ENCODE peak calls at places on chromosomes 16 and 17, in five cellular contexts. One of them, this sample, is unnamed.

GRCh38 chr17:19706791-19707727 is 9.3 kb downstream of the SLC47A2 start:
- DNase-seq in GM12878: no peak
- DNase-seq in K562: no peak
- DNase-seq in HepG2: no peak
- DNase-seq in H1: no peak
- DNase-seq in this sample: no peak

GRCh38 chr16:24537474-24538337 is 1.7 kb upstream of the RBBP6 start:
- DNase-seq in GM12878: no peak
- DNase-seq in K562: peak
- DNase-seq in HepG2: peak
- DNase-seq in H1: no peak
- DNase-seq in this sample: peak

GRCh38 chr17:773467-774319 is 8.4 kb downstream of the GLOD4 start:
- DNase-seq in GM12878: peak
- DNase-seq in K562: no peak
- DNase-seq in HepG2: no peak
- DNase-seq in H1: no peak
- DNase-seq in this sample: no peak

GRCh38 chr17:77690271-77691161 is 268.0 kb upstream of the TNRC6C start:
- DNase-seq in GM12878: no peak
- DNase-seq in K562: no peak
- DNase-seq in HepG2: no peak
- DNase-seq in H1: no peak
- DNase-seq in this sample: no peak

GRCh38 chr17:77688369-77688768 is 270.1 kb upstream of the TNRC6C start:
- DNase-seq in GM12878: no peak
- DNase-seq in K562: no peak
- DNase-seq in HepG2: no peak
- DNase-seq in H1: no peak
- DNase-seq in this sample: no peak

GRCh38 chr16:29839822-29840221 is 19.6 kb downstream of the MVP start:
- DNase-seq in GM12878: no peak
- DNase-seq in K562: no peak
- DNase-seq in HepG2: no peak
- DNase-seq in H1: no peak
- DNase-seq in this sample: no peak

GRCh38 chr17:40779181-40779909 is 3.0 kb downstream of the KRT27 start:
- DNase-seq in GM12878: no peak
- DNase-seq in K562: no peak
- DNase-seq in HepG2: peak
- DNase-seq in H1: no peak
- DNase-seq in this sample: no peak

GRCh38 chr17:82241926-82242697 is 13.3 kb downstream of the SLC16A3 start:
- DNase-seq in GM12878: no peak
- DNase-seq in K562: peak
- DNase-seq in HepG2: peak
- DNase-seq in H1: no peak
- DNase-seq in this sample: no peak

GRCh38 chr17:63989622-63990345 is 8.4 kb upstream of the PRR29 start:
- DNase-seq in GM12878: no peak
- DNase-seq in K562: no peak
- DNase-seq in HepG2: no peak
- DNase-seq in H1: no peak
- DNase-seq in this sample: no peak

GRCh38 chr16:78069913-78070312 is 29.5 kb upstream of the WWOX start:
- DNase-seq in GM12878: no peak
- DNase-seq in K562: no peak
- DNase-seq in HepG2: no peak
- DNase-seq in H1: no peak
- DNase-seq in this sample: no peak

GRCh38 chr17:14004927-14005630 is 64.2 kb upstream of the COX10 start:
- DNase-seq in GM12878: no peak
- DNase-seq in K562: no peak
- DNase-seq in HepG2: no peak
- DNase-seq in H1: no peak
- DNase-seq in this sample: peak

GRCh38 chr17:1693339-1693738 is 8.7 kb upstream of the PRPF8 start:
- DNase-seq in GM12878: no peak
- DNase-seq in K562: no peak
- DNase-seq in HepG2: no peak
- DNase-seq in H1: no peak
- DNase-seq in this sample: no peak

GRCh38 chr17:55887531-55887930 is 136.7 kb downstream of the PCTP start:
- DNase-seq in GM12878: no peak
- DNase-seq in K562: no peak
- DNase-seq in HepG2: no peak
- DNase-seq in H1: no peak
- DNase-seq in this sample: no peak

GRCh38 chr16:55506083-55506482 is 2.8 kb upstream of the LPCAT2 start:
- DNase-seq in GM12878: no peak
- DNase-seq in K562: no peak
- DNase-seq in HepG2: peak
- DNase-seq in H1: no peak
- DNase-seq in this sample: no peak

GRCh38 chr16:77993111-77993571 is 29.2 kb upstream of the CLEC3A start:
- DNase-seq in GM12878: no peak
- DNase-seq in K562: no peak
- DNase-seq in HepG2: no peak
- DNase-seq in H1: no peak
- DNase-seq in this sample: no peak

GRCh38 chr17:66970797-66971196 is 6.3 kb downstream of the CACNG4 start:
- DNase-seq in GM12878: no peak
- DNase-seq in K562: no peak
- DNase-seq in HepG2: no peak
- DNase-seq in H1: no peak
- DNase-seq in this sample: no peak

DNA sequence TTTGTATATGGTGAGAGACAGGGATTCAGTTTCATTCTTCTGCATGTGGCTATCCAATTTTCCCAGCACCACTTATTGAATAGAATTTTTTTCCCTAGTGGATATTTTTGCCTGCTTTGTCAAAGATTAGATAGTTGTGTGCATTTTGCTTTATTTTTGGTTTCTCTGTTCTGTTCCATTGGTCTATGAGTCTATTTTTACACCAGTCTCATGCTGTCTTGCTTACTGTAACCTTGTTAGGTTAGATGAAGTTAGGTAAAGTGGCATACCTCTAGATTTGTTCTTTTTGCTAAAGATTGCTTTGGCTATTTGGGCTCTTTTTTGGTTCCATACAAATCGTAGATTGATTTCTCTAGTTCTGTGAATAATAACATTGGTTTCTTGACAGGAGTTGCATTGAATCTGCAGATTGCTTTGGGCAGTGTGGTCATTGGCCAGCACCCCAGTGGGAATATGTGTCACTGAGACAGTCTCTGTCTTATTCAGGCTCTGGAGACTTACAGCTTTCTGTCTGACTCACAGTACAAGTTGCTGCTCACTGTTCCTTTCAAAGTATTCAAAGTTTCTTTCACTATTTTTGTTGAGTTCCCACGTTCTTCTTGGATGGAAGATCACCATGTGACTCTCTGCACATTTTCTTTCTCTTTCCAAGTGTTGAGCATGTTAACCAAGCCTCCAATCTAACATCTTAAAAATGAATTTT is 709.1 kb downstream of the CDH11 start:
- DNase-seq in GM12878: no peak
- DNase-seq in K562: no peak
- DNase-seq in HepG2: no peak
- DNase-seq in H1: no peak
- DNase-seq in this sample: no peak
- TF ChIP-seq SRF in GM12878: no peak
- TF ChIP-seq SRF in K562: no peak
- TF ChIP-seq SRF in HepG2: no peak
- TF ChIP-seq SRF in H1: no peak
- TF ChIP-seq SRF in this sample: no peak

GRCh38 chr16:31351246-31351936 is 3.6 kb upstream of the ITGAX start:
- DNase-seq in GM12878: no peak
- DNase-seq in K562: no peak
- DNase-seq in HepG2: no peak
- DNase-seq in H1: no peak
- DNase-seq in this sample: no peak
- TF ChIP-seq SRF in GM12878: no peak
- TF ChIP-seq SRF in K562: no peak
- TF ChIP-seq SRF in HepG2: no peak
- TF ChIP-seq SRF in H1: no peak
- TF ChIP-seq SRF in this sample: no peak

DNA sequence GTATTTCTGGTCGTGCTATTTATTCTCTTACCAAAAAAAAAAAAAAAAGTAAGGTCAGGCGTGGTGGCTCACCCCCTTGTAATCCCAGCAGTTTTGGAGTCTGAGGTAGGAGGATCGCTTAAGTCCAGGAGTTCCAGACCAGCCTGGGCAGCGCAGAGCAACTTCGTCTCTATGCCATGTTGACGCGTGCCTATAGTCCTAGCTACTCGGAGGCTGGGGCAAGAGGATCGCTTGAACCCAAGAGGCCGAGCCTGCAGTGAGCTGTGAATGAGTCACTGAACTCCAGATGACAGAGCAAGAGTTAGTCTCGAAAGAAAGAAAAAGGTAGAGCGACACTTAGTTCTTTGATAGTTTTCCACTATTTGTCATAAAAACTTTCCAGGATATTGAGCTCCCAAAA is 1.4 kb upstream of the TENT4B start:
- DNase-seq in GM12878: no peak
- DNase-seq in K562: no peak
- DNase-seq in HepG2: no peak
- DNase-seq in H1: no peak
- DNase-seq in this sample: no peak
- TF ChIP-seq SRF in GM12878: no peak
- TF ChIP-seq SRF in K562: no peak
- TF ChIP-seq SRF in HepG2: no peak
- TF ChIP-seq SRF in H1: no peak
- TF ChIP-seq SRF in this sample: no peak

DNA sequence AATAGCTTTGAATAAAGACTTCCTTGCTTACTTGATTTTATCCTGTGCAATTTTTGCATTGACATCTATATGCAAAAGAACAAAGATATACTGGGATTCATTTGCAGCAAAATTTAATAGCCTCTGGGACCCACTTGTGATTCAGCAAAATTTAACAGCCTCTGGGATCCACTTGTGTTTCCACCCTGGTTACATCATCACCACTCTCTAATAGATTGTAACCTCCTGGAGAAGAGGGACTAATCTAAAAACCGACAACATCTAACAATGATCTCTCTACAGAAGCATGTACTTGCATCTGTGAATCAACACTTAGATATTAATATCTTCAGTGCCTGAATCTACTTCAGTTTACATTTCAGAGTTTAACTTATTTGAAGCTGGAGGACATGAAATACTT is 202.0 kb upstream of the CPHXL start:
- DNase-seq in GM12878: no peak
- DNase-seq in K562: no peak
- DNase-seq in HepG2: no peak
- DNase-seq in H1: no peak
- DNase-seq in this sample: no peak
- TF ChIP-seq SRF in GM12878: no peak
- TF ChIP-seq SRF in K562: no peak
- TF ChIP-seq SRF in HepG2: no peak
- TF ChIP-seq SRF in H1: no peak
- TF ChIP-seq SRF in this sample: no peak

GRCh38 chr17:9854255-9854654 is 28.5 kb downstream of the GLP2R start:
- DNase-seq in GM12878: no peak
- DNase-seq in K562: no peak
- DNase-seq in HepG2: no peak
- DNase-seq in H1: no peak
- DNase-seq in this sample: no peak
- TF ChIP-seq SRF in GM12878: no peak
- TF ChIP-seq SRF in K562: no peak
- TF ChIP-seq SRF in HepG2: no peak
- TF ChIP-seq SRF in H1: no peak
- TF ChIP-seq SRF in this sample: no peak

GRCh38 chr17:65020284-65020683 is 36.3 kb downstream of the GNA13 start:
- DNase-seq in GM12878: no peak
- DNase-seq in K562: no peak
- DNase-seq in HepG2: no peak
- DNase-seq in H1: no peak
- DNase-seq in this sample: no peak
- TF ChIP-seq SRF in GM12878: no peak
- TF ChIP-seq SRF in K562: no peak
- TF ChIP-seq SRF in HepG2: no peak
- TF ChIP-seq SRF in H1: no peak
- TF ChIP-seq SRF in this sample: no peak

This sample was measured in HCT116.